ENCODE peak calls at places on chromosomes 13 and 19, in five cellular contexts. O is lower lobe of right lung, I is AG04450, X is ELR, L is head of caudate nucleus. F is an unnamed sample.

GRCh38 chr13:20124303-20124702 is 36.5 kb downstream of the GJA3 start:
- DNase-seq in L (no peak), I (no peak), X (peak), O (no peak), F (no peak)

GRCh38 chr13:32535748-32536147 is 2.8 kb downstream of the N4BP2L2 start:
- DNase-seq in O (no peak), I (no peak), L (no peak), X (no peak), F (no peak)

GRCh38 chr19:13718733-13719132 is 45.6 kb upstream of the MRI1 start:
- DNase-seq in L (peak), I (peak), X (peak), O (no peak), F (no peak)

GRCh38 chr19:703329-703650 is 5.4 kb upstream of the PALM start:
- DNase-seq in I (no peak), L (no peak), O (no peak), X (no peak), F (no peak)

GRCh38 chr13:33624740-33625139 is 193.2 kb upstream of the RFC3 start:
- DNase-seq in L (no peak), I (no peak), O (no peak), X (no peak), F (no peak)

GRCh38 chr13:46660408-46660807 is 107.4 kb downstream of the LRCH1 start:
- DNase-seq in I (no peak), L (no peak), X (no peak), O (no peak), F (no peak)

GRCh38 chr19:55544776-55545439 is 435 bp downstream of the SBK3 start:
- DNase-seq in X (no peak), O (no peak), L (no peak), I (no peak), F (no peak)

GRCh38 chr19:10036601-10037071 is 23.4 kb downstream of the RDH8 start:
- DNase-seq in L (no peak), X (no peak), I (no peak), O (no peak), F (no peak)

GRCh38 chr13:47726394-47726793 is 274.7 kb downstream of the SUCLA2 start:
- DNase-seq in X (no peak), I (no peak), O (no peak), L (no peak), F (no peak)